ENCODE peak calls at places on chromosomes 13 and 19, in eight cellular contexts. J is ovary, E is astrocyte of the spinal cord, H is thyroid gland, Q is spleen, S is tibial nerve, I is fibroblast of lung, W is AG10803. A is an unnamed sample.

GRCh38 chr13:39051157-39051556 is 12.9 kb downstream of the NHLRC3 start:
- DNase-seq in H (no peak), S (no peak), J (no peak), I (peak; percentile 25), W (peak; percentile 55), E (peak; percentile 59), Q (no peak), A (peak; percentile 67)

GRCh38 chr19:55161571-55162322 is 4.2 kb upstream of the TNNI3 start:
- DNase-seq in H (no peak), W (no peak), E (no peak), J (no peak), I (no peak), Q (no peak), S (no peak), A (no peak)

GRCh38 chr13:26590951-26591350 is 33.5 kb downstream of the WASF3 start:
- DNase-seq in J (no peak), E (no peak), Q (no peak), W (no peak), I (no peak), S (no peak), H (no peak), A (no peak)

GRCh38 chr13:86856996-86857395 is 814.2 kb upstream of the SLITRK5 start:
- DNase-seq in W (no peak), S (no peak), H (no peak), I (peak; percentile 53), Q (no peak), J (no peak), E (peak; percentile 54), A (no peak)

GRCh38 chr13:105063676-105064075 is 1471.8 kb downstream of the EFNB2 start:
- DNase-seq in I (peak; percentile 6), E (peak; percentile 24), H (no peak), Q (no peak), J (no peak), W (no peak), S (no peak), A (no peak)

GRCh38 chr13:110438211-110438610 is 123.3 kb downstream of the RAB20 start:
- DNase-seq in H (no peak), I (no peak), Q (no peak), J (peak; percentile 11), S (no peak), E (no peak), W (no peak), A (no peak)

GRCh38 chr13:112968380-112968909 is 569 bp upstream of the MCF2L start:
- DNase-seq in E (no peak), H (peak; percentile 79), W (no peak), Q (peak; percentile 87), I (no peak), S (no peak), J (peak; percentile 40), A (no peak)

GRCh38 chr19:58046856-58047255 is 12.2 kb upstream of the ZNF135 start:
- DNase-seq in I (no peak), E (no peak), W (no peak), H (no peak), Q (no peak), J (no peak), S (no peak), A (no peak)

GRCh38 chr13:19888799-19889198 is 25.4 kb upstream of the ZMYM5 start:
- DNase-seq in J (no peak), Q (no peak), I (peak; percentile 12), W (peak; percentile 22), H (no peak), E (peak; percentile 38), S (no peak), A (peak; percentile 52)

GRCh38 chr13:105414639-105415038 is 1120.8 kb downstream of the EFNB2 start:
- DNase-seq in S (no peak), Q (no peak), I (no peak), E (no peak), J (no peak), H (no peak), W (no peak), A (no peak)

GRCh38 chr13:40439928-40440327 is 226.5 kb downstream of the FOXO1 start:
- DNase-seq in E (no peak), W (no peak), I (no peak), S (peak; percentile 43), Q (no peak), J (peak; percentile 67), H (no peak), A (no peak)

GRCh38 chr13:90686438-90686837 is 661.0 kb upstream of the MIR17HG start:
- DNase-seq in J (no peak), W (peak; percentile 88), S (no peak), I (peak; percentile 92), H (no peak), E (peak; percentile 49), Q (no peak), A (peak; percentile 95)
- H3K4me3 ChIP-seq in J (no peak overlapping the region), W (no peak overlapping the region), S (no peak overlapping the region), I (no peak overlapping the region), H (no peak overlapping the region), E (no peak overlapping the region), Q (no peak overlapping the region), A (no peak overlapping the region)

GRCh38 chr19:11574689-11575088 is 2.8 kb downstream of the ACP5 start:
- DNase-seq in J (no peak), E (no peak), H (no peak), W (no peak), S (no peak), I (no peak), Q (peak; percentile 82), A (no peak)

GRCh38 chr19:11578342-11579142 is 1.1 kb upstream of the ACP5 start:
- DNase-seq in I (no peak), H (peak; percentile 37), J (peak; percentile 64), S (peak; percentile 52), W (no peak), Q (peak; percentile 89), E (no peak), A (no peak)

GRCh38 chr19:11580665-11581418 is 3.4 kb upstream of the ACP5 start:
- DNase-seq in S (no peak), J (no peak), H (no peak), I (no peak), Q (no peak), E (no peak), W (no peak), A (peak; percentile 28)

GRCh38 chr19:11576186-11576585 is 1.3 kb downstream of the ACP5 start:
- DNase-seq in W (no peak), H (no peak), E (no peak), I (no peak), Q (peak; percentile 79), S (no peak), J (no peak), A (no peak)

DNA sequence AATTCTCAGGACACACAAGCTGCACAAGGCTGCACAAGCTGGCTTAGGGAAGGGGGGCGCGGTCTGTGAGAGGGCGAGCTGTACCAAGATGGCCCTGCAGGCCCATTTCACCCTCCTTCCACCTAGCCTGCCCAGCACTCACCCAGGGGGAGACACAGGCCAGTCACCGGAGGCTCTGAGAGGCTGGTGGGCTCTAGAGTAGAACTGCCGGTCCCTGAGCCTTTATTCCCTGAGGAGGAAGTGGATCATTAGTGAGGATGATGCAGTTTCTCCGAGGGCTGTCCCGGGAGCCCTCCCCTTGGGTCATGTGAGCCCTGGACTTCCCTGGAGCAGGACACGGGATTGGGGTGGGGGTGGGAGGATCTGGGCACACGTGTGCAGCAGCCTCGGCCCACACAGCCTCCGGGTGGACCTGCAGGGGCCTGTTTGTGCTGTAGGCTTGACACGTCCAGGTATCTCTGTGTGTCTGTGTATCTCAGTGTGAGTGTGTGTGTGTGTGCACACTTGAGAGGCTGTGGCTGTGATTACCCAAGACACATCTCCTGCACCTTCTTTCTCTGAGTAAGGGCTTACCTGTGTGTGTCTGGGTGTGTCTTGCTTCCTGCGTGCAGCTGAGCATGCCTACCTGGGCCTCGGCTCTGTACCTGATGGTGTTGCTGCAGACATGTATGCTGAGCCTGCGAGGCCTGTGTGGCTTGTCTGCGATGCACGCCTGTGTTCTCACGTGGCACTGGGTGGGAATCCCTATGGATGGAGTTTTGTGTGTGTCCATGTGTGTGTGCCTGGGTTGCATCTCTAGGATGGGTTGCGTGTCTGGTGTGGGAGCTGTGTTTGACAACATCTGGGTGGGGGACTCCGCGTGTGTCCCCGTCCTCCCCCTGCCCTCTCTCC is at the start of gene ACP5:
- DNase-seq in J (no peak), E (no peak), I (no peak), S (no peak), H (no peak), W (no peak), Q (peak; percentile 80), A (no peak)
- H3K4me3 ChIP-seq in J (peak within 1 kb of the TSS; percentile 12), E (no peak within 1 kb of the TSS), I (peak within 1 kb of the TSS; percentile 2), S (peak within 1 kb of the TSS; percentile 16), H (peak within 1 kb of the TSS; percentile 1), W (no peak within 1 kb of the TSS), Q (peak within 1 kb of the TSS; percentile 50), A (no peak within 1 kb of the TSS)

GRCh38 chr19:16143399-16144215 is at the start of gene HSH2D:
- DNase-seq in I (no peak), H (peak; percentile 72), Q (peak; percentile 99), E (no peak), S (no peak), W (no peak), J (no peak), A (no peak)
- H3K4me3 ChIP-seq in I (no peak within 1 kb of the TSS), H (no peak within 1 kb of the TSS), Q (peak within 1 kb of the TSS; percentile 42), E (no peak within 1 kb of the TSS), S (no peak within 1 kb of the TSS), W (no peak within 1 kb of the TSS), J (no peak within 1 kb of the TSS), A (no peak within 1 kb of the TSS)

GRCh38 chr19:35140207-35140897 is 1.7 kb downstream of the FXYD1 start:
- DNase-seq in I (no peak), H (no peak), J (no peak), Q (no peak), W (no peak), S (no peak), E (no peak), A (no peak)
- H3K4me3 ChIP-seq in I (peak overlapping the region; percentile 48), H (peak overlapping the region; percentile 21), J (peak overlapping the region; percentile 52), Q (peak overlapping the region; percentile 23), W (no peak overlapping the region), S (peak overlapping the region; percentile 51), E (no peak overlapping the region), A (no peak overlapping the region)

DNA sequence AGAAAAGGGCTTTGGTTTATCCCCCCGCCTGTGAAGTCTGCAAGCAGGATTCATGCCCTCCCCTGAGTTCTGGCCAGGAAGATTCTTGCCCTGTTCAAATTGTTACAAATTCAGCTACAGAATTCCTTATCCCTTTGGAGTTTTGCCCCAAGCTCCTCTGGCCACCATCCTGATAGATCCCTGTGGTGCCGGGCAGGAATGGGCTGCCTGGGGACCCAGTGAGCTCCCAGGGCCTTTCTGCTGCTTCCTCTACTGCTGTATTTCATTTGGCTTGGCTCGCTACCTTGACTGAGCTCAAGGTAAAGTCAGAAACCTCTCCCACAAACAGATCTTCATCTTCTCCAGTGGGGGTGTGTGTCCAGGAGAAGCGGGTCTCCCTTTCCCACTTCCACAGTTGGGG is 194.6 kb upstream of the NBEA start:
- DNase-seq in S (no peak), W (no peak), E (no peak), J (no peak), I (no peak), Q (no peak), H (no peak), A (peak; percentile 8)
- H3K4me3 ChIP-seq in S (no peak overlapping the region), W (no peak overlapping the region), E (no peak overlapping the region), J (no peak overlapping the region), I (no peak overlapping the region), Q (no peak overlapping the region), H (no peak overlapping the region), A (no peak overlapping the region)

GRCh38 chr19:29530549-29531457 is 5.0 kb downstream of the VSTM2B start:
- DNase-seq in Q (peak; percentile 51), S (no peak), I (no peak), H (no peak), E (no peak), W (no peak), J (no peak), A (no peak)
- H3K4me3 ChIP-seq in Q (no peak overlapping the region), S (no peak overlapping the region), I (no peak overlapping the region), H (no peak overlapping the region), E (no peak overlapping the region), W (no peak overlapping the region), J (no peak overlapping the region), A (no peak overlapping the region)

A was measured in fibroblast of pulmonary artery.